ENCODE peak calls at places on chromosomes 5 and 9, in eight cellular contexts. H is nephron progenitor cell, B is OCI-LY7, E is foreskin fibroblast, J is neural progenitor cell, X is glutamatergic neuron, M is cardiac muscle cell, G is lower leg skin. W is an unnamed sample.

GRCh38 chr5:150283904-150284303 is 5.7 kb downstream of the CAMK2A start:
- DNase-seq in B (no peak), H (no peak), X (no peak), J (no peak), E (no peak), M (no peak), G (no peak), W (no peak)

GRCh38 chr5:38154615-38155204 is 103.6 kb upstream of the EGFLAM start:
- DNase-seq in M (no peak), E (no peak), B (no peak), X (no peak), H (no peak), G (no peak), J (no peak), W (no peak)

GRCh38 chr5:142012186-142012785 is 541 bp downstream of the GNPDA1 start:
- DNase-seq in H (peak), E (peak), X (peak), J (peak), G (peak), M (peak), B (peak), W (no peak)

GRCh38 chr9:109968702-109969450 is 188.9 kb downstream of the PALM2AKAP2 start:
- DNase-seq in H (peak), X (no peak), B (peak), J (peak), E (peak), M (peak), G (no peak), W (no peak)

GRCh38 chr5:144177548-144177947 is 6.9 kb downstream of the KCTD16 start:
- DNase-seq in B (no peak), X (no peak), M (no peak), E (peak), J (no peak), G (no peak), H (no peak), W (no peak)

GRCh38 chr5:82886911-82887310 is 190.3 kb downstream of the TMEM167A start:
- DNase-seq in B (no peak), G (no peak), H (no peak), X (no peak), M (peak), J (no peak), E (peak), W (no peak)

GRCh38 chr5:179055436-179055835 is 4.7 kb upstream of the ZNF354C start:
- DNase-seq in J (no peak), G (no peak), X (no peak), B (no peak), E (no peak), H (no peak), M (no peak), W (no peak)

GRCh38 chr9:92292338-92293074 is 991 bp downstream of the IARS1 start:
- DNase-seq in B (peak), M (no peak), E (peak), G (no peak), J (no peak), X (no peak), H (peak), W (no peak)

GRCh38 chr5:127515693-127516440 is 1.6 kb upstream of the PRRC1 start:
- DNase-seq in H (no peak), B (no peak), M (no peak), X (no peak), E (no peak), G (no peak), J (no peak), W (no peak)

GRCh38 chr9:16598316-16598715 is 272.2 kb downstream of the BNC2 start:
- DNase-seq in H (no peak), B (no peak), G (no peak), J (no peak), E (no peak), X (no peak), M (peak), W (no peak)

GRCh38 chr5:9156282-9156681 is 389.6 kb downstream of the SEMA5A start:
- DNase-seq in E (peak), M (peak), G (peak), H (peak), B (peak), X (peak), J (peak), W (peak)

GRCh38 chr5:15026011-15026481 is 154.5 kb upstream of the ANKH start:
- DNase-seq in E (peak), J (no peak), B (no peak), G (no peak), H (no peak), M (no peak), X (no peak), W (no peak)

GRCh38 chr5:158979749-158980521 is 119.8 kb downstream of the EBF1 start:
- DNase-seq in J (peak), H (no peak), B (no peak), X (peak), G (peak), M (peak), E (peak), W (no peak)

GRCh38 chr9:69599232-69599971 is 72.8 kb downstream of the APBA1 start:
- DNase-seq in J (no peak), G (no peak), E (peak), H (no peak), B (no peak), X (no peak), M (peak), W (no peak)

GRCh38 chr9:37944671-37945481 is 40.9 kb upstream of the SLC25A51 start:
- DNase-seq in J (peak), E (peak), B (no peak), G (no peak), H (no peak), M (peak), X (no peak), W (no peak)

GRCh38 chr5:7385681-7386080 is 10.3 kb upstream of the ADCY2 start:
- DNase-seq in H (no peak), M (no peak), X (no peak), B (no peak), J (no peak), E (no peak), G (no peak), W (no peak)

GRCh38 chr9:101578378-101578777 is 16.4 kb downstream of the PPP3R2 start:
- DNase-seq in E (no peak), B (no peak), X (no peak), G (no peak), J (no peak), H (no peak), M (no peak), W (no peak)

GRCh38 chr9:92807757-92808725 is 43.4 kb upstream of the BICD2 start:
- DNase-seq in J (peak), M (no peak), G (no peak), X (peak), E (peak), B (no peak), H (peak), W (no peak)

GRCh38 chr9:12889402-12890106 is 114.7 kb downstream of the LURAP1L start:
- DNase-seq in G (no peak), B (no peak), X (no peak), M (peak), J (no peak), H (no peak), E (no peak), W (no peak)

GRCh38 chr5:129746884-129747283 is 1.0 kb upstream of the MINAR2 start:
- DNase-seq in B (no peak), M (no peak), G (no peak), H (no peak), X (no peak), E (peak), J (no peak), W (no peak)

GRCh38 chr5:56717253-56717987 is 97.9 kb upstream of the MAP3K1 start:
- DNase-seq in M (no peak), G (no peak), E (no peak), B (no peak), J (no peak), H (no peak), X (no peak), W (no peak)

GRCh38 chr9:137136261-137136925 is 2.6 kb upstream of the GRIN1 start:
- DNase-seq in B (no peak), H (no peak), M (no peak), E (no peak), J (no peak), G (no peak), X (no peak), W (no peak)

GRCh38 chr5:1366514-1366913 is 21.6 kb upstream of the CLPTM1L start:
- DNase-seq in X (no peak), M (no peak), H (no peak), J (no peak), G (no peak), E (no peak), B (peak), W (no peak)

GRCh38 chr5:111735829-111736228 is 21.2 kb downstream of the NREP start:
- DNase-seq in G (peak), B (no peak), J (no peak), E (peak), X (peak), M (peak), H (no peak), W (no peak)

GRCh38 chr5:65955746-65956145 is 29.4 kb downstream of the ERBIN start:
- DNase-seq in G (no peak), H (no peak), B (no peak), M (peak), J (no peak), X (no peak), E (no peak), W (no peak)

GRCh38 chr5:135218486-135218755 is 180.6 kb downstream of the MACROH2A1 start:
- DNase-seq in E (no peak), M (no peak), G (peak), B (no peak), H (no peak), J (no peak), X (no peak), W (no peak)

GRCh38 chr9:125763373-125763772 is 16.2 kb downstream of the PBX3 start:
- DNase-seq in M (peak), G (no peak), J (peak), B (no peak), H (no peak), E (peak), X (peak), W (no peak)

GRCh38 chr9:130042406-130042930 is 521 bp downstream of the FNBP1 start:
- DNase-seq in J (peak), B (peak), X (peak), E (peak), H (peak), G (peak), M (peak), W (no peak)

GRCh38 chr9:134058716-134059115 is 9.1 kb downstream of the BRD3 start:
- DNase-seq in H (no peak), G (peak), M (no peak), X (peak), B (no peak), J (peak), E (peak), W (no peak)

GRCh38 chr9:19286634-19287188 is 56.2 kb downstream of the DENND4C start:
- DNase-seq in X (no peak), B (no peak), E (peak), H (no peak), M (peak), J (no peak), G (no peak), W (no peak)

GRCh38 chr9:93329632-93330286 is 121.7 kb upstream of the FAM120A start:
- DNase-seq in X (no peak), B (no peak), E (no peak), M (no peak), G (no peak), H (no peak), J (no peak), W (no peak)

GRCh38 chr5:170182461-170182860 is 50.3 kb upstream of the C5orf58 start:
- DNase-seq in J (peak), B (no peak), M (no peak), G (no peak), X (no peak), H (no peak), E (no peak), W (no peak)

GRCh38 chr9:123835821-123836220 is 94.1 kb downstream of the DENND1A start:
- DNase-seq in G (no peak), M (no peak), X (no peak), E (no peak), H (no peak), B (no peak), J (no peak), W (no peak)

GRCh38 chr9:95715911-95716435 is 159.5 kb upstream of the ERCC6L2 start:
- DNase-seq in J (no peak), H (no peak), B (no peak), M (no peak), E (no peak), G (peak), X (no peak), W (no peak)

DNA sequence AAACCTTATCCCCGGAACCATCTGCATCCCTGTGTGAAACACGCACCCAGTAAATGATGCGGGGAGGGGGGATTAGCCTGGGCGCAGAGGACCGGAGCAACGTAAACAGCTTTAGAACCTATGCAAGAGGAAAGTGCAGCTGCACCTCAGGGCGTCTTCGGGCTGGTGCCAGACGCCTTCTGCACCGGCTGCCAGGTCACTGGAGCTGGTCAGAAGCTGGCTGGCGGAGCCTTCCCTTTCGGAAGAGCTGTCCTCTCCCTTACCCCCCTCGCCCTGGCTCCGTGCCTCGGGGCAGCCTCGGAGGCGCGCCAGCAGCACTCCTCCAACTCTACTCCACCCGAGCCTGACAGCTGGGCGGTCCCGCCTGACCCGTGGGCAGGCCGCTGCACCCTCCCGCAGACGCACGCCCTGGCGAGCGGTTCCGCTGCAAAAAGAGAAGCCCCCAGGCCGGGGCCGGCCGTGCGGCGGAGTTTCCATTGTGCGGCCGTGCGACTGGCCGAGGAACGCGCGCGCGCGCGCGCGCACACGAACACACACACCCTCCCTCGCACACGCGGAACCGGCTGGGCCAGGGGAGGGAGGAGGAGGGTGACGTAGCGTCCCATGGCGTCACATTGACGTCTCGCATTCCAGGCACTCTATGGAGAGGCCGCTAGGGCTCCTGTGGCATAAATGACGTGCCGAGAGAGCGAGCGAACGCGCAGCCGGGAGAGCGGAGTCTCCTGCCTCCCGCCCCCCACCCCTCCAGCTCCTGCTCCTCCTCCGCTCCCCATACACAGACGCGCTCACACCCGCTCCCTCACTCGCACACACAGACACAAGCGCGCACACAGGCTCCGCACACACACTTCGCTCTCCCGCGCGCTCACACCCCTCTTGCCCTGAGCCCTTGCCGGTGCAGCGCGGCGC is at the start of gene NR4A3:
- DNase-seq in X (peak), E (peak), H (peak), G (peak), M (peak), J (peak), B (peak), W (peak)
- TF ChIP-seq CTCF in X (no peak), E (no peak), H (no peak), G (no peak), M (peak), J (peak), B (no peak), W (no peak)

GRCh38 chr5:32791536-32792240 is 80.6 kb downstream of the NPR3 start:
- DNase-seq in J (no peak), X (no peak), B (no peak), M (no peak), E (peak), H (no peak), G (no peak), W (no peak)

GRCh38 chr5:32790411-32790951 is 79.4 kb downstream of the NPR3 start:
- DNase-seq in M (no peak), J (no peak), G (no peak), E (peak), H (no peak), X (no peak), B (no peak), W (no peak)

GRCh38 chr5:32794086-32794485 is 83.0 kb downstream of the NPR3 start:
- DNase-seq in B (no peak), H (no peak), J (peak), M (peak), E (peak), X (no peak), G (no peak), W (no peak)
- TF ChIP-seq CTCF in B (no peak), H (no peak), J (peak), M (peak), E (peak), X (no peak), G (no peak), W (no peak)

GRCh38 chr5:123094919-123095693 is 6.1 kb downstream of the PRDM6 start:
- DNase-seq in J (peak), E (no peak), G (no peak), M (no peak), H (peak), B (no peak), X (peak), W (no peak)
- TF ChIP-seq CTCF in J (peak), E (no peak), G (no peak), M (no peak), H (peak), B (no peak), X (peak), W (no peak)

GRCh38 chr9:128245293-128246151 is 30.3 kb downstream of the GOLGA2 start:
- DNase-seq in B (no peak), M (peak), X (no peak), J (no peak), H (peak), G (peak), E (peak), W (peak)
- TF ChIP-seq CTCF in B (no peak), M (no peak), X (no peak), J (no peak), H (no peak), G (no peak), E (no peak), W (no peak)